ENCODE peak calls at places on chromosomes 5 and 9, in four cellular contexts. One of them, this sample, is unnamed.

GRCh38 chr9:121620777-121621437 is 30.5 kb upstream of the DAB2IP start:
- DNase-seq in DND-41: peak
- DNase-seq in mesothelial cell of epicardium: no peak
- DNase-seq in psoas muscle: no peak
- DNase-seq in this sample: no peak

GRCh38 chr5:157252741-157253465 is 13.0 kb upstream of the CYFIP2 start:
- DNase-seq in DND-41: peak
- DNase-seq in mesothelial cell of epicardium: no peak
- DNase-seq in psoas muscle: no peak
- DNase-seq in this sample: peak

GRCh38 chr9:82117025-82117424 is 128.5 kb downstream of the SPATA31D1 start:
- DNase-seq in DND-41: no peak
- DNase-seq in mesothelial cell of epicardium: no peak
- DNase-seq in psoas muscle: no peak
- DNase-seq in this sample: peak

GRCh38 chr5:36610629-36611028 is 4.2 kb downstream of the SLC1A3 start:
- DNase-seq in DND-41: no peak
- DNase-seq in mesothelial cell of epicardium: no peak
- DNase-seq in psoas muscle: no peak
- DNase-seq in this sample: no peak

GRCh38 chr9:38720083-38720755 is at the start of gene FAM240B:
- DNase-seq in DND-41: no peak
- DNase-seq in mesothelial cell of epicardium: no peak
- DNase-seq in psoas muscle: no peak
- DNase-seq in this sample: no peak

GRCh38 chr9:92770005-92770995 is 5.7 kb upstream of the BICD2 start:
- DNase-seq in DND-41: peak
- DNase-seq in mesothelial cell of epicardium: no peak
- DNase-seq in psoas muscle: no peak
- DNase-seq in this sample: no peak

GRCh38 chr9:97695390-97695789 is 1.8 kb downstream of the XPA start:
- DNase-seq in DND-41: no peak
- DNase-seq in mesothelial cell of epicardium: no peak
- DNase-seq in psoas muscle: no peak
- DNase-seq in this sample: no peak

GRCh38 chr5:142862585-142862984 is 92.4 kb downstream of the ARHGAP26 start:
- DNase-seq in DND-41: no peak
- DNase-seq in mesothelial cell of epicardium: no peak
- DNase-seq in psoas muscle: no peak
- DNase-seq in this sample: no peak

GRCh38 chr5:132758406-132758805 is 11.2 kb downstream of the CCNI2 start:
- DNase-seq in DND-41: no peak
- DNase-seq in mesothelial cell of epicardium: no peak
- DNase-seq in psoas muscle: no peak
- DNase-seq in this sample: no peak

GRCh38 chr9:117860849-117861248 is 156.6 kb downstream of the TLR4 start:
- DNase-seq in DND-41: no peak
- DNase-seq in mesothelial cell of epicardium: no peak
- DNase-seq in psoas muscle: no peak
- DNase-seq in this sample: no peak

GRCh38 chr5:60700347-60700815 is 415 bp upstream of the DEPDC1B start:
- DNase-seq in DND-41: no peak
- DNase-seq in mesothelial cell of epicardium: no peak
- DNase-seq in psoas muscle: no peak
- DNase-seq in this sample: no peak

GRCh38 chr9:117957267-117957666 is 253.1 kb downstream of the TLR4 start:
- DNase-seq in DND-41: no peak
- DNase-seq in mesothelial cell of epicardium: no peak
- DNase-seq in psoas muscle: no peak
- DNase-seq in this sample: no peak

GRCh38 chr9:99044827-99045226 is 60.1 kb upstream of the TGFBR1 start:
- DNase-seq in DND-41: no peak
- DNase-seq in mesothelial cell of epicardium: no peak
- DNase-seq in psoas muscle: no peak
- DNase-seq in this sample: no peak

GRCh38 chr5:14971864-14972263 is 100.3 kb upstream of the ANKH start:
- DNase-seq in DND-41: no peak
- DNase-seq in mesothelial cell of epicardium: no peak
- DNase-seq in psoas muscle: no peak
- DNase-seq in this sample: no peak
- TF ChIP-seq CTCF in DND-41: no peak
- TF ChIP-seq CTCF in mesothelial cell of epicardium: no peak
- TF ChIP-seq CTCF in psoas muscle: no peak
- TF ChIP-seq CTCF in this sample: no peak

DNA sequence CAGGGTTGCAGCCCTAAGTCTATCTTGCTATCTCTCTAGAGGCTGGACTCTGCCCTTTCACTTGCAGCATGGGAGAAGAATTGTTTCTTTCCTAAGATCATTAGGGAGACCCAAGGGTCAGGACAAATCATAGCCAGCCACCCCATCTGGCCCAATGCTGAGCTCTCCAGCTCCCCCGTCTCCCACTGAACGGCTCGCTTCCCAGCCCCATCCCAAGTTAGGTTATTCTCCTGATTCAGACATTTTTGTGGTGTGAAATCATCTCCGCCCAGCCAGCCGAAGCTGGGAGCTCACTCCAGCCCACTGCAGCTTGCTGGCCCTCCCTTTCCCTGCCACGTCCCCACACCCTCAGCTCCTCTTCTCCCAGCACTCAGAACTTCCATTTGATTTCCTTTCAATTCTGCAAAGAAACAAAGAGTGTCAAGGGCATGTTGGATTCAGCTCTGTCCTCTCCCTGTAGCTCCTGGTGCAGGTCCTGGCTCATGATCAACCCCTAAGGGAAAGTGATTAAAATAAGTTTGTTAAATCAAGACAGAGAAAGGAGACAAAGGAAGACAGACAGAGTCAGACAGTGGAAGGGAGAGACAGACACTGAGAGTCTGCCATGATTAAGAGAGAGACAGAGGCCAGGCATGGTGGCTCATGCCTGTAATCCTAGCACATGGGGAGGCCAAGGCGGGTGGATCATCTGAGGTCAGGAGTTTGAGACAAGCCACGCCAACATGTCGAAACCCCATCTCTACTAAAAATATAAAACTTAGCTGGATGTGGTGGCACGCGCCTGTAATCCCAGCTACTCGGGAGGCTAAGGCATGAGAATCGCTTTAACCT is 12.6 kb upstream of the SPARC start:
- DNase-seq in DND-41: no peak
- DNase-seq in mesothelial cell of epicardium: peak
- DNase-seq in psoas muscle: peak
- DNase-seq in this sample: peak
- TF ChIP-seq CTCF in DND-41: no peak
- TF ChIP-seq CTCF in mesothelial cell of epicardium: no peak
- TF ChIP-seq CTCF in psoas muscle: no peak
- TF ChIP-seq CTCF in this sample: no peak

GRCh38 chr5:86756839-86757238 is 139.1 kb downstream of the COX7C start:
- DNase-seq in DND-41: no peak
- DNase-seq in mesothelial cell of epicardium: no peak
- DNase-seq in psoas muscle: no peak
- DNase-seq in this sample: no peak
- TF ChIP-seq CTCF in DND-41: no peak
- TF ChIP-seq CTCF in mesothelial cell of epicardium: no peak
- TF ChIP-seq CTCF in psoas muscle: no peak
- TF ChIP-seq CTCF in this sample: no peak

GRCh38 chr5:149475777-149476176 is 75.5 kb downstream of the CSNK1A1 start:
- DNase-seq in DND-41: no peak
- DNase-seq in mesothelial cell of epicardium: no peak
- DNase-seq in psoas muscle: no peak
- DNase-seq in this sample: no peak
- TF ChIP-seq CTCF in DND-41: no peak
- TF ChIP-seq CTCF in mesothelial cell of epicardium: no peak
- TF ChIP-seq CTCF in psoas muscle: no peak
- TF ChIP-seq CTCF in this sample: no peak

GRCh38 chr5:15796096-15796495 is 296.1 kb downstream of the FBXL7 start:
- DNase-seq in DND-41: no peak
- DNase-seq in mesothelial cell of epicardium: no peak
- DNase-seq in psoas muscle: no peak
- DNase-seq in this sample: no peak

GRCh38 chr5:15797116-15797515 is 297.1 kb downstream of the FBXL7 start:
- DNase-seq in DND-41: no peak
- DNase-seq in mesothelial cell of epicardium: no peak
- DNase-seq in psoas muscle: no peak
- DNase-seq in this sample: no peak

GRCh38 chr5:15796557-15796956 is 296.6 kb downstream of the FBXL7 start:
- DNase-seq in DND-41: no peak
- DNase-seq in mesothelial cell of epicardium: no peak
- DNase-seq in psoas muscle: no peak
- DNase-seq in this sample: no peak

GRCh38 chr5:15791859-15792258 is 291.9 kb downstream of the FBXL7 start:
- DNase-seq in DND-41: no peak
- DNase-seq in mesothelial cell of epicardium: no peak
- DNase-seq in psoas muscle: no peak
- DNase-seq in this sample: peak

GRCh38 chr5:15794117-15794985 is 294.4 kb downstream of the FBXL7 start:
- DNase-seq in DND-41: no peak
- DNase-seq in mesothelial cell of epicardium: no peak
- DNase-seq in psoas muscle: no peak
- DNase-seq in this sample: peak
- TF ChIP-seq CTCF in DND-41: peak
- TF ChIP-seq CTCF in mesothelial cell of epicardium: no peak
- TF ChIP-seq CTCF in psoas muscle: peak
- TF ChIP-seq CTCF in this sample: peak

GRCh38 chr9:112750111-112750766 is at the start of gene SNX30:
- DNase-seq in DND-41: peak
- DNase-seq in mesothelial cell of epicardium: peak
- DNase-seq in psoas muscle: peak
- DNase-seq in this sample: peak
- TF ChIP-seq CTCF in DND-41: no peak
- TF ChIP-seq CTCF in mesothelial cell of epicardium: no peak
- TF ChIP-seq CTCF in psoas muscle: peak
- TF ChIP-seq CTCF in this sample: no peak